ENCODE peak calls at places on chromosome 13, in nine cellular contexts. One of them, this sample, is unnamed. For H3K4me1, the result is how much of the 10 kb centered on the place peaks cover.

GRCh38 chr13:45352031-45352430 is 11.0 kb upstream of the TPT1 start:
- DNase-seq in NT2/D1: no peak
- DNase-seq in CD8-positive, alpha-beta memory T cell: no peak
- DNase-seq in fibroblast of lung: peak
- DNase-seq in tibial nerve: no peak
- DNase-seq in MM.1S: no peak
- DNase-seq in GM23338: no peak
- DNase-seq in neuronal stem cell: no peak
- DNase-seq in mesendoderm: no peak
- DNase-seq in this sample: no peak

GRCh38 chr13:41513600-41513999 is 56.2 kb downstream of the RGCC start:
- DNase-seq in NT2/D1: no peak
- DNase-seq in CD8-positive, alpha-beta memory T cell: no peak
- DNase-seq in fibroblast of lung: no peak
- DNase-seq in tibial nerve: no peak
- DNase-seq in MM.1S: no peak
- DNase-seq in GM23338: no peak
- DNase-seq in neuronal stem cell: no peak
- DNase-seq in mesendoderm: no peak
- DNase-seq in this sample: no peak

GRCh38 chr13:24071423-24072075 is 89.0 kb upstream of the SPATA13 start:
- DNase-seq in NT2/D1: no peak
- DNase-seq in CD8-positive, alpha-beta memory T cell: no peak
- DNase-seq in fibroblast of lung: peak
- DNase-seq in tibial nerve: no peak
- DNase-seq in MM.1S: no peak
- DNase-seq in GM23338: no peak
- DNase-seq in neuronal stem cell: no peak
- DNase-seq in mesendoderm: no peak
- DNase-seq in this sample: no peak

GRCh38 chr13:113837554-113838355 is 26.1 kb downstream of the GAS6 start:
- DNase-seq in NT2/D1: peak
- DNase-seq in CD8-positive, alpha-beta memory T cell: no peak
- DNase-seq in fibroblast of lung: peak
- DNase-seq in tibial nerve: peak
- DNase-seq in MM.1S: no peak
- DNase-seq in GM23338: no peak
- DNase-seq in neuronal stem cell: no peak
- DNase-seq in mesendoderm: peak
- DNase-seq in this sample: peak

GRCh38 chr13:89401209-89401810 is 1730.1 kb downstream of the SLITRK5 start:
- DNase-seq in NT2/D1: no peak
- DNase-seq in CD8-positive, alpha-beta memory T cell: no peak
- DNase-seq in fibroblast of lung: peak
- DNase-seq in tibial nerve: no peak
- DNase-seq in MM.1S: no peak
- DNase-seq in GM23338: peak
- DNase-seq in neuronal stem cell: no peak
- DNase-seq in mesendoderm: peak
- DNase-seq in this sample: no peak

GRCh38 chr13:112869202-112870061 is 99.6 kb upstream of the MCF2L start:
- DNase-seq in NT2/D1: no peak
- DNase-seq in CD8-positive, alpha-beta memory T cell: no peak
- DNase-seq in fibroblast of lung: no peak
- DNase-seq in tibial nerve: no peak
- DNase-seq in MM.1S: no peak
- DNase-seq in GM23338: no peak
- DNase-seq in neuronal stem cell: no peak
- DNase-seq in mesendoderm: no peak
- DNase-seq in this sample: no peak

GRCh38 chr13:51873837-51874236 is 12.1 kb downstream of the CCDC70 start:
- DNase-seq in NT2/D1: no peak
- DNase-seq in CD8-positive, alpha-beta memory T cell: no peak
- DNase-seq in fibroblast of lung: no peak
- DNase-seq in tibial nerve: no peak
- DNase-seq in MM.1S: no peak
- DNase-seq in GM23338: no peak
- DNase-seq in neuronal stem cell: no peak
- DNase-seq in mesendoderm: no peak
- DNase-seq in this sample: no peak

GRCh38 chr13:46913757-46914156 is 16.9 kb upstream of the HTR2A start:
- DNase-seq in NT2/D1: no peak
- DNase-seq in CD8-positive, alpha-beta memory T cell: no peak
- DNase-seq in fibroblast of lung: no peak
- DNase-seq in tibial nerve: no peak
- DNase-seq in MM.1S: no peak
- DNase-seq in GM23338: no peak
- DNase-seq in neuronal stem cell: no peak
- DNase-seq in mesendoderm: no peak
- DNase-seq in this sample: no peak

GRCh38 chr13:75365724-75366173 is 116.2 kb downstream of the TBC1D4 start:
- DNase-seq in NT2/D1: no peak
- DNase-seq in CD8-positive, alpha-beta memory T cell: no peak
- DNase-seq in fibroblast of lung: peak
- DNase-seq in tibial nerve: no peak
- DNase-seq in MM.1S: no peak
- DNase-seq in GM23338: peak
- DNase-seq in neuronal stem cell: no peak
- DNase-seq in mesendoderm: peak
- DNase-seq in this sample: no peak

GRCh38 chr13:110010433-110011135 is 224.2 kb upstream of the IRS2 start:
- DNase-seq in NT2/D1: no peak
- DNase-seq in CD8-positive, alpha-beta memory T cell: no peak
- DNase-seq in fibroblast of lung: peak
- DNase-seq in tibial nerve: no peak
- DNase-seq in MM.1S: no peak
- DNase-seq in GM23338: no peak
- DNase-seq in neuronal stem cell: no peak
- DNase-seq in mesendoderm: no peak
- DNase-seq in this sample: no peak

GRCh38 chr13:73835138-73835721 is 299.0 kb downstream of the KLF12 start:
- DNase-seq in NT2/D1: peak
- DNase-seq in CD8-positive, alpha-beta memory T cell: no peak
- DNase-seq in fibroblast of lung: peak
- DNase-seq in tibial nerve: no peak
- DNase-seq in MM.1S: peak
- DNase-seq in GM23338: peak
- DNase-seq in neuronal stem cell: peak
- DNase-seq in mesendoderm: peak
- DNase-seq in this sample: no peak

GRCh38 chr13:41668130-41668757 is 210.9 kb downstream of the RGCC start:
- DNase-seq in NT2/D1: peak
- DNase-seq in CD8-positive, alpha-beta memory T cell: peak
- DNase-seq in fibroblast of lung: peak
- DNase-seq in tibial nerve: peak
- DNase-seq in MM.1S: peak
- DNase-seq in GM23338: peak
- DNase-seq in neuronal stem cell: peak
- DNase-seq in mesendoderm: peak
- DNase-seq in this sample: peak

GRCh38 chr13:97432232-97432916 is 1.6 kb upstream of the RAP2A start:
- DNase-seq in NT2/D1: no peak
- DNase-seq in CD8-positive, alpha-beta memory T cell: no peak
- DNase-seq in fibroblast of lung: no peak
- DNase-seq in tibial nerve: no peak
- DNase-seq in MM.1S: no peak
- DNase-seq in GM23338: no peak
- DNase-seq in neuronal stem cell: no peak
- DNase-seq in mesendoderm: no peak
- DNase-seq in this sample: no peak
- H3K4me1 ChIP-seq in NT2/D1: under half
- H3K4me1 ChIP-seq in CD8-positive, alpha-beta memory T cell: under half
- H3K4me1 ChIP-seq in fibroblast of lung: under half
- H3K4me1 ChIP-seq in tibial nerve: under half
- H3K4me1 ChIP-seq in MM.1S: under half
- H3K4me1 ChIP-seq in GM23338: under half
- H3K4me1 ChIP-seq in neuronal stem cell: under half
- H3K4me1 ChIP-seq in mesendoderm: under half
- H3K4me1 ChIP-seq in this sample: under half

DNA sequence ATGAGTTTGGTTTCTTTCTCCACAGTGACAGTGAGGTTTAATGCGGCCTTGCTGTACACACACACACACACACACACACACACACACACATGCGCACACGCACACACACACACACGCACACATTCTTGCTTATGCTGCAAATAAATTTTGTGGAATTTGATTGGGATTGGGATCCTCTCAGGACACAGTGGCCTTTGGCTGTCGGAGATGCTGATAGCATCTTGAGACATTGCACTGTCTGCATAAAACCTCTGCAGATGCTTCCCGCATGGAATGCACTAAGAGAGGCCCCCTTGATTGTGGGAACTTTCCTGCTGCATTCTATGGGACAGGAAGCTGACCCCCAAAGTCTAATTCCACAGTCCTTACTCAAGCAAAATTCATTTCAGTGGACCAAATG is 145.6 kb downstream of the FLT1 start:
- DNase-seq in NT2/D1: no peak
- DNase-seq in CD8-positive, alpha-beta memory T cell: no peak
- DNase-seq in fibroblast of lung: no peak
- DNase-seq in tibial nerve: no peak
- DNase-seq in MM.1S: no peak
- DNase-seq in GM23338: no peak
- DNase-seq in neuronal stem cell: no peak
- DNase-seq in mesendoderm: peak
- DNase-seq in this sample: no peak
- H3K4me1 ChIP-seq in NT2/D1: under half
- H3K4me1 ChIP-seq in CD8-positive, alpha-beta memory T cell: under half
- H3K4me1 ChIP-seq in fibroblast of lung: under half
- H3K4me1 ChIP-seq in tibial nerve: under half
- H3K4me1 ChIP-seq in MM.1S: under half
- H3K4me1 ChIP-seq in GM23338: under half
- H3K4me1 ChIP-seq in neuronal stem cell: under half
- H3K4me1 ChIP-seq in mesendoderm: under half
- H3K4me1 ChIP-seq in this sample: under half

GRCh38 chr13:43319617-43320444 is 296.4 kb downstream of the DNAJC15 start:
- DNase-seq in NT2/D1: no peak
- DNase-seq in CD8-positive, alpha-beta memory T cell: no peak
- DNase-seq in fibroblast of lung: peak
- DNase-seq in tibial nerve: no peak
- DNase-seq in MM.1S: no peak
- DNase-seq in GM23338: peak
- DNase-seq in neuronal stem cell: no peak
- DNase-seq in mesendoderm: peak
- DNase-seq in this sample: no peak

DNA sequence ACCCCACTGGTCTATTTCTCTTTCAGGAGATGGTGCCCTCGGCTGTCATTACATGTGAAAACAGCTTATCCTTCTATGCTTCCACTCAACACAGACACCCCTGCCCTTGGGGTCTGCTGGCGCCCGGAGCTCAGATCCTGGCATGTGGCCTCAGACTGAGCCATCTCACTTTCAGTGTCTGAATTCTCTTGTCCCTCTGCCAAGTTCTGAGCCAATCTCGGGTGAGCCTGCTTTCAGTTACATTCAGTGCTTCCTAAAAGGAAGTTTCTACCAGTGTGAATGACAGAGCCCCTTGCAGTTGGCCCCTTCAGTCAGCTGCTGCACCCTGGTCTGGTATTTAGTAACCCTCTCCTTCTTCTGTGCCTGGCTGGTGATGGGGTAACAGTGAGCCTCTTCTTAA is 293.6 kb downstream of the DNAJC15 start:
- DNase-seq in NT2/D1: no peak
- DNase-seq in CD8-positive, alpha-beta memory T cell: no peak
- DNase-seq in fibroblast of lung: peak
- DNase-seq in tibial nerve: peak
- DNase-seq in MM.1S: no peak
- DNase-seq in GM23338: peak
- DNase-seq in neuronal stem cell: no peak
- DNase-seq in mesendoderm: peak
- DNase-seq in this sample: no peak
- H3K4me1 ChIP-seq in NT2/D1: under half
- H3K4me1 ChIP-seq in CD8-positive, alpha-beta memory T cell: under half
- H3K4me1 ChIP-seq in fibroblast of lung: under half
- H3K4me1 ChIP-seq in tibial nerve: under half
- H3K4me1 ChIP-seq in MM.1S: under half
- H3K4me1 ChIP-seq in GM23338: half or more
- H3K4me1 ChIP-seq in neuronal stem cell: under half
- H3K4me1 ChIP-seq in mesendoderm: under half
- H3K4me1 ChIP-seq in this sample: under half

GRCh38 chr13:33206425-33206824 is 79.1 kb downstream of the STARD13 start:
- DNase-seq in NT2/D1: no peak
- DNase-seq in CD8-positive, alpha-beta memory T cell: no peak
- DNase-seq in fibroblast of lung: peak
- DNase-seq in tibial nerve: no peak
- DNase-seq in MM.1S: no peak
- DNase-seq in GM23338: no peak
- DNase-seq in neuronal stem cell: no peak
- DNase-seq in mesendoderm: no peak
- DNase-seq in this sample: no peak
- H3K4me1 ChIP-seq in NT2/D1: under half
- H3K4me1 ChIP-seq in CD8-positive, alpha-beta memory T cell: under half
- H3K4me1 ChIP-seq in fibroblast of lung: under half
- H3K4me1 ChIP-seq in tibial nerve: half or more
- H3K4me1 ChIP-seq in MM.1S: under half
- H3K4me1 ChIP-seq in GM23338: under half
- H3K4me1 ChIP-seq in neuronal stem cell: under half
- H3K4me1 ChIP-seq in mesendoderm: under half
- H3K4me1 ChIP-seq in this sample: half or more

GRCh38 chr13:99374994-99375805 is 68.0 kb upstream of the GPR183 start:
- DNase-seq in NT2/D1: no peak
- DNase-seq in CD8-positive, alpha-beta memory T cell: no peak
- DNase-seq in fibroblast of lung: no peak
- DNase-seq in tibial nerve: no peak
- DNase-seq in MM.1S: no peak
- DNase-seq in GM23338: no peak
- DNase-seq in neuronal stem cell: no peak
- DNase-seq in mesendoderm: no peak
- DNase-seq in this sample: peak

GRCh38 chr13:99376924-99377323 is 69.7 kb upstream of the GPR183 start:
- DNase-seq in NT2/D1: no peak
- DNase-seq in CD8-positive, alpha-beta memory T cell: no peak
- DNase-seq in fibroblast of lung: no peak
- DNase-seq in tibial nerve: no peak
- DNase-seq in MM.1S: no peak
- DNase-seq in GM23338: no peak
- DNase-seq in neuronal stem cell: no peak
- DNase-seq in mesendoderm: no peak
- DNase-seq in this sample: no peak

GRCh38 chr13:99376132-99376531 is 68.9 kb upstream of the GPR183 start:
- DNase-seq in NT2/D1: no peak
- DNase-seq in CD8-positive, alpha-beta memory T cell: no peak
- DNase-seq in fibroblast of lung: no peak
- DNase-seq in tibial nerve: peak
- DNase-seq in MM.1S: no peak
- DNase-seq in GM23338: no peak
- DNase-seq in neuronal stem cell: no peak
- DNase-seq in mesendoderm: no peak
- DNase-seq in this sample: no peak

GRCh38 chr13:99374169-99374991 is 67.2 kb upstream of the GPR183 start:
- DNase-seq in NT2/D1: no peak
- DNase-seq in CD8-positive, alpha-beta memory T cell: no peak
- DNase-seq in fibroblast of lung: no peak
- DNase-seq in tibial nerve: no peak
- DNase-seq in MM.1S: no peak
- DNase-seq in GM23338: no peak
- DNase-seq in neuronal stem cell: no peak
- DNase-seq in mesendoderm: no peak
- DNase-seq in this sample: no peak

DNA sequence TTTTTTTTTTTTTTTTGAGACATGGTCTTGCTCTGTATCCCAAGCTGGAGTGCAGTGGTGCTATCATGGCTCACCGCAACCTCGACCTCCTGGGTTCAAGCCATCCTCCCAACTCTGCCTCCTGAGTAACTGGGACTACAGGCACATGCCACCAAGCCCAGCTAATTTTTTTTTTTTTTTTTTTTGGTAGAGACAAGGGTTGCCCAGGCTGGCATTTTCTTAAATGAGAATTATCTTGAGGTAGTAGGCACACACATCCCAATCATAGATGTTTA is 68.5 kb upstream of the GPR183 start:
- DNase-seq in NT2/D1: no peak
- DNase-seq in CD8-positive, alpha-beta memory T cell: no peak
- DNase-seq in fibroblast of lung: no peak
- DNase-seq in tibial nerve: no peak
- DNase-seq in MM.1S: no peak
- DNase-seq in GM23338: no peak
- DNase-seq in neuronal stem cell: no peak
- DNase-seq in mesendoderm: no peak
- DNase-seq in this sample: no peak
- H3K4me1 ChIP-seq in NT2/D1: under half
- H3K4me1 ChIP-seq in CD8-positive, alpha-beta memory T cell: half or more
- H3K4me1 ChIP-seq in fibroblast of lung: under half
- H3K4me1 ChIP-seq in tibial nerve: under half
- H3K4me1 ChIP-seq in MM.1S: under half
- H3K4me1 ChIP-seq in GM23338: under half
- H3K4me1 ChIP-seq in neuronal stem cell: under half
- H3K4me1 ChIP-seq in mesendoderm: under half
- H3K4me1 ChIP-seq in this sample: under half

This sample was measured in body of pancreas.